ENCODE peak calls at places on chromosomes 12 and 14, in four cellular contexts. J is GM23248; M is CD4-positive, alpha-beta T cell; G is mucosa of descending colon. S is an unnamed sample.

GRCh38 chr14:22112004-22112403 is 438.4 kb upstream of the OR4E1 start:
- DNase-seq in M (peak; percentile 24), G (peak; percentile 39), J (no peak), S (no peak)

GRCh38 chr12:119354187-119354586 is 19.7 kb downstream of the CCDC60 start:
- DNase-seq in J (no peak), G (no peak), M (no peak), S (no peak)

GRCh38 chr12:103093499-103094106 is 136.1 kb downstream of the ASCL1 start:
- DNase-seq in M (no peak), J (no peak), G (peak; percentile 20), S (no peak)

GRCh38 chr14:33679461-33680225 is 271.2 kb downstream of the EGLN3 start:
- DNase-seq in J (peak; percentile 83), G (no peak), M (no peak), S (no peak)

GRCh38 chr14:54813081-54813480 is 89.5 kb downstream of the GCH1 start:
- DNase-seq in G (no peak), J (no peak), M (no peak), S (no peak)

GRCh38 chr12:31362115-31362758 is 36.3 kb upstream of the SINHCAF start:
- DNase-seq in M (no peak), J (no peak), G (peak; percentile 61), S (no peak)

GRCh38 chr12:109727039-109727723 is 13.6 kb downstream of the FAM222A start:
- DNase-seq in M (no peak), G (peak; percentile 17), J (no peak), S (peak; percentile 64)

GRCh38 chr14:88590173-88590572 is 27.3 kb downstream of the ZC3H14 start:
- DNase-seq in G (no peak), J (no peak), M (no peak), S (no peak)

GRCh38 chr14:104349950-104350349 is 211.6 kb downstream of the KIF26A start:
- DNase-seq in G (peak; percentile 15), M (no peak), J (no peak), S (no peak)

GRCh38 chr14:104696671-104697316 is 7.4 kb downstream of the INF2 start:
- DNase-seq in J (no peak), M (no peak), G (no peak), S (no peak)

GRCh38 chr14:94646481-94646880 is 34.3 kb downstream of the SERPINA3 start:
- DNase-seq in J (peak; percentile 81), G (no peak), M (no peak), S (no peak)

GRCh38 chr12:43762596-43762995 is 3.8 kb downstream of the IRAK4 start:
- DNase-seq in J (no peak), G (no peak), M (no peak), S (no peak)

GRCh38 chr14:42140001-42140400 is 533.3 kb downstream of the LRFN5 start:
- DNase-seq in M (no peak), J (peak; percentile 5), G (no peak), S (no peak)

GRCh38 chr12:120847392-120848157 is 56.6 kb downstream of the SPPL3 start:
- DNase-seq in M (no peak), G (no peak), J (peak; percentile 26), S (no peak)

GRCh38 chr12:15937902-15938301 is 26.8 kb downstream of the DERA start:
- DNase-seq in M (no peak), G (no peak), J (no peak), S (no peak)

GRCh38 chr12:108204618-108205017 is 75.5 kb downstream of the WSCD2 start:
- DNase-seq in J (no peak), G (no peak), M (no peak), S (no peak)

GRCh38 chr12:81078469-81079196 is 754 bp downstream of the ACSS3 start:
- DNase-seq in J (peak; percentile 71), G (no peak), M (no peak), S (no peak)

GRCh38 chr12:42608196-42608825 is 18.8 kb upstream of the PRICKLE1 start:
- DNase-seq in J (peak; percentile 31), M (no peak), G (no peak), S (no peak)

GRCh38 chr14:50362791-50363733 is 33.6 kb downstream of the CDKL1 start:
- DNase-seq in J (peak; percentile 44), M (no peak), G (no peak), S (no peak)

GRCh38 chr12:127809236-127809635 is 457.7 kb upstream of the TMEM132C start:
- DNase-seq in M (no peak), J (peak; percentile 92), G (no peak), S (peak; percentile 11)

GRCh38 chr14:92507174-92507768 is 6.3 kb upstream of the RIN3 start:
- DNase-seq in M (no peak), J (no peak), G (peak; percentile 89), S (no peak)

GRCh38 chr12:52534482-52534881 is 14.3 kb upstream of the KRT5 start:
- DNase-seq in M (no peak), G (no peak), J (no peak), S (no peak)

GRCh38 chr12:118982308-118982707 is 967 bp downstream of the SRRM4 start:
- DNase-seq in J (no peak), M (no peak), G (no peak), S (no peak)

GRCh38 chr12:111276189-111276588 is 92.7 kb downstream of the PHETA1 start:
- DNase-seq in G (no peak), J (peak; percentile 11), M (no peak), S (no peak)

GRCh38 chr12:72872986-72873385 is 600.8 kb downstream of the TRHDE start:
- DNase-seq in J (no peak), M (no peak), G (no peak), S (no peak)